ENCODE peak calls at places on chromosome 14, in ten cellular contexts. P, D, C, M, V, J, N, E, A and K are unnamed samples.

GRCh38 chr14:29529418-29529817 is 398.2 kb downstream of the PRKD1 start:
- DNase-seq in D (peak; percentile 14), J (peak; percentile 13), A (peak; percentile 17), V (peak; percentile 10), P (no peak), E (no peak), N (no peak), M (no peak), C (no peak), K (no peak)

GRCh38 chr14:74414380-74414779 is 11.6 kb downstream of the SYNDIG1L start:
- DNase-seq in E (no peak), V (no peak), J (no peak), M (no peak), N (no peak), A (no peak), C (no peak), P (no peak), D (no peak), K (no peak)

GRCh38 chr14:70069186-70069585 is 119.6 kb downstream of the SLC8A3 start:
- DNase-seq in N (no peak), P (no peak), A (peak; percentile 50), C (no peak), D (no peak), V (no peak), J (no peak), M (no peak), E (no peak), K (no peak)

GRCh38 chr14:61642246-61642982 is 52.9 kb upstream of the HIF1A start:
- DNase-seq in J (peak; percentile 68), A (no peak), N (no peak), M (no peak), P (no peak), C (no peak), V (no peak), D (no peak), E (no peak), K (no peak)

GRCh38 chr14:61934385-61934784 is 172.2 kb downstream of the SNAPC1 start:
- DNase-seq in V (no peak), N (no peak), D (no peak), P (no peak), A (no peak), J (peak; percentile 99), E (no peak), M (no peak), C (no peak), K (no peak)

GRCh38 chr14:85466678-85467077 is 63.3 kb upstream of the FLRT2 start:
- DNase-seq in M (no peak), C (no peak), A (no peak), E (no peak), J (peak; percentile 45), V (peak; percentile 38), N (no peak), P (no peak), D (no peak), K (no peak)

GRCh38 chr14:101591582-101591981 is 30.3 kb downstream of the DIO3 start:
- DNase-seq in N (no peak), D (no peak), A (no peak), J (no peak), V (no peak), P (no peak), C (no peak), M (peak; percentile 22), E (no peak), K (no peak)

GRCh38 chr14:31964979-31965734 is 111.9 kb upstream of the ARHGAP5 start:
- DNase-seq in P (no peak), J (no peak), C (no peak), D (no peak), E (no peak), M (no peak), N (no peak), A (no peak), V (no peak), K (peak; percentile 51)

GRCh38 chr14:54691525-54692260 is 124.8 kb downstream of the SAMD4A start:
- DNase-seq in M (peak; percentile 79), E (peak; percentile 84), V (peak; percentile 82), A (peak; percentile 70), N (no peak), C (peak; percentile 58), P (peak; percentile 74), J (peak; percentile 69), D (peak; percentile 74), K (peak; percentile 92)

GRCh38 chr14:53151867-53152626 is 1.1 kb downstream of the DDHD1 start:
- DNase-seq in D (peak; percentile 34), V (peak; percentile 64), M (peak; percentile 55), P (peak; percentile 53), A (peak; percentile 29), C (no peak), J (peak; percentile 35), E (peak; percentile 56), N (peak; percentile 10), K (peak; percentile 51)

GRCh38 chr14:84129028-84129427 is 1400.9 kb upstream of the FLRT2 start:
- DNase-seq in C (no peak), J (no peak), V (peak; percentile 31), N (no peak), D (no peak), P (no peak), M (no peak), E (no peak), A (no peak), K (no peak)

GRCh38 chr14:69657961-69658360 is 46.6 kb downstream of the SUSD6 start:
- DNase-seq in A (peak; percentile 63), M (peak; percentile 84), E (no peak), D (no peak), N (no peak), P (peak; percentile 46), J (peak; percentile 42), V (no peak), C (peak; percentile 83), K (no peak)

GRCh38 chr14:97164014-97164413 is 366.8 kb downstream of the VRK1 start:
- DNase-seq in V (no peak), D (no peak), N (no peak), E (no peak), M (no peak), A (no peak), J (no peak), P (no peak), C (no peak), K (no peak)

GRCh38 chr14:37469650-37470049 is 125.4 kb downstream of the FOXA1 start:
- DNase-seq in N (no peak), C (no peak), V (no peak), J (no peak), E (no peak), M (no peak), A (no peak), D (no peak), P (no peak), K (no peak)

GRCh38 chr14:37470251-37470650 is 124.8 kb downstream of the FOXA1 start:
- DNase-seq in V (no peak), N (no peak), A (no peak), C (no peak), P (no peak), J (no peak), D (no peak), M (no peak), E (no peak), K (no peak)

GRCh38 chr14:37466003-37466622 is 128.9 kb downstream of the FOXA1 start:
- DNase-seq in V (no peak), P (no peak), N (no peak), A (peak; percentile 21), C (no peak), E (no peak), D (no peak), J (no peak), M (no peak), K (no peak)

GRCh38 chr14:37466623-37467088 is 128.4 kb downstream of the FOXA1 start:
- DNase-seq in P (no peak), C (no peak), J (no peak), N (no peak), D (no peak), V (no peak), A (peak; percentile 100), M (no peak), E (no peak), K (no peak)

GRCh38 chr14:37464192-37464858 is 130.7 kb downstream of the FOXA1 start:
- DNase-seq in M (no peak), P (no peak), C (no peak), V (no peak), J (no peak), D (no peak), A (no peak), N (no peak), E (no peak), K (no peak)
- TF ChIP-seq CTCF in M (no peak), P (no peak), C (no peak), V (no peak), J (no peak), D (no peak), A (no peak), N (no peak), E (no peak), K (no peak)

GRCh38 chr14:60164717-60165546 is at the start of gene DHRS7:
- DNase-seq in D (peak; percentile 82), E (peak; percentile 87), N (no peak), V (peak; percentile 82), P (peak; percentile 80), M (peak; percentile 85), C (peak; percentile 77), J (peak; percentile 71), A (peak; percentile 62), K (peak; percentile 83)
- TF ChIP-seq POLR2A in D (peak; percentile 66), E (no peak), N (no peak), V (peak; percentile 59), P (peak; percentile 69), M (no peak), C (no peak), J (peak; percentile 69), A (peak; percentile 78), K (peak; percentile 78)

DNA sequence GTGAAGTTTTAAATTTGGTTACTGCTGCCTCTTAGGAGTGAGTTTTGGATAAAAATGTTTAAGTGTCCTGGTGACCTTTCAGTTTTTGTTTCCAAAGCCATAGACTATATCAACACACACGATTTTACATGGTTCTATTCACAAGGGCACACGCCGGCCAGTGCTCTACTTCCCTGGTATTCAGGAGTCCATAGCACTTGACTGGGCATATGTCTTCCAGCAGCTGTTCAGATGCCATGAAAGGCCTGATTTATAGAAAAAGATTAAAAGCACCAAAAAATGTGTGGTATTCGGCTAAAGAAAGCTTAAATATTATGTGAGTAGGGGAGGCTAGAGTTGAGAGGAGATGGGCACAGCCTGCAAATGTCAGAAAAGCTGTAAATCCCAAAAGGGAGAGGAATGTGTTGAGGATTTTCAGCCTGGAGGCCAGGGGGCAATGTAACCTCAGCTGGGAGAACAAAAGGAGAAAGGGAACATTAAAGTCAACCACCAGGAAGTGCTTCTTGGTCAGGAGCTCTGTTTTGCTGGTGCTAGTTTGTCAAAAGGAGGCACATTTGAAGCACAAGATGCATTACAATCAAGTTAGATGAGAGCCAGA is 478.4 kb downstream of the RAD51B start:
- DNase-seq in N (no peak), V (peak; percentile 58), A (peak; percentile 49), E (no peak), J (peak; percentile 38), P (no peak), D (no peak), C (no peak), M (no peak), K (no peak)
- TF ChIP-seq CTCF in N (no peak), V (peak; percentile 43), A (peak; percentile 69), E (no peak), J (peak; percentile 51), P (peak; percentile 54), D (no peak), C (no peak), M (no peak), K (peak; percentile 31)

DNA sequence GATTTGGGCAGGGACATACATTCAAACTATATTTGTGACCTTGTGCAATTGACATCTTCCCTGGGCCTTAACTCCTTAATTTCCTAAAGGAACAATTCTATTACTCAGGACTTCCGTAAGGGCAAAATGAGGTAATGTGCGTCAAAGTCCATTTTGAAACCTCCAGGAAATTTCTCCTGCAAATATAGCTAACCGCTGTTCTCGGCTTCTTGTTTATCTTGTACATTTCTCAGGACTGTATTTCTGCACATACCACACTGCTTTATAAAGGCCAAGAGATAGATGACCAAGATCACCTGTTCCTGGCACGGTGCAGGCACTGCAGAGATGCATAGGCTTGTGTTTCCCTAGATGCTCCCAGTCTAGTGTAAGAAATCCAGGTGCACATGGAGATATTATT is 1009.4 kb downstream of the BCL11B start:
- DNase-seq in A (no peak), E (no peak), C (no peak), M (no peak), V (no peak), J (no peak), N (no peak), P (no peak), D (no peak), K (no peak)
- TF ChIP-seq POLR2A in A (no peak), E (no peak), C (no peak), M (no peak), V (no peak), J (no peak), N (no peak), P (no peak), D (no peak), K (no peak)